ENCODE peak calls at places on chromosome 11, in eight cellular contexts. V is iPS DF 6.9; D is CD8-positive, alpha-beta T cell; C is foreskin keratinocyte; Q is CD8-positive, alpha-beta memory T cell; R is RWPE1; F is cardiac muscle cell; N is A673. P is an unnamed sample.

GRCh38 chr11:124612567-124613245 is 1.5 kb downstream of the PANX3 start:
- DNase-seq in V (no peak), D (no peak), C (no peak), Q (no peak), R (no peak), F (peak; percentile 21), N (no peak), P (no peak)

GRCh38 chr11:36441610-36442208 is 68.4 kb downstream of the TRAF6 start:
- DNase-seq in V (no peak), D (no peak), C (no peak), Q (no peak), R (no peak), F (no peak), N (no peak), P (no peak)

GRCh38 chr11:11313426-11313825 is 39.6 kb downstream of the CSNK2A3 start:
- DNase-seq in V (no peak), D (no peak), C (peak; percentile 94), Q (no peak), R (peak; percentile 63), F (peak; percentile 17), N (peak; percentile 14), P (no peak)

GRCh38 chr11:2305140-2305861 is 3.5 kb downstream of the TSPAN32 start:
- DNase-seq in V (peak; percentile 47), D (peak; percentile 75), C (peak; percentile 27), Q (peak; percentile 88), R (peak; percentile 53), F (peak; percentile 81), N (peak; percentile 63), P (peak; percentile 51)

GRCh38 chr11:133810766-133811165 is 34.5 kb downstream of the SPATA19 start:
- DNase-seq in V (no peak), D (no peak), C (no peak), Q (no peak), R (no peak), F (no peak), N (no peak), P (no peak)

GRCh38 chr11:133981156-133981555 is 24.4 kb upstream of the IGSF9B start:
- DNase-seq in V (no peak), D (no peak), C (no peak), Q (no peak), R (no peak), F (no peak), N (no peak), P (no peak)

GRCh38 chr11:93089474-93090102 is 108.2 kb downstream of the SLC36A4 start:
- DNase-seq in V (peak; percentile 50), D (no peak), C (peak; percentile 65), Q (no peak), R (no peak), F (peak; percentile 80), N (peak; percentile 79), P (peak; percentile 25)

GRCh38 chr11:32140121-32140520 is 49.2 kb downstream of the RCN1 start:
- DNase-seq in V (no peak), D (no peak), C (no peak), Q (no peak), R (no peak), F (no peak), N (no peak), P (no peak)

DNA sequence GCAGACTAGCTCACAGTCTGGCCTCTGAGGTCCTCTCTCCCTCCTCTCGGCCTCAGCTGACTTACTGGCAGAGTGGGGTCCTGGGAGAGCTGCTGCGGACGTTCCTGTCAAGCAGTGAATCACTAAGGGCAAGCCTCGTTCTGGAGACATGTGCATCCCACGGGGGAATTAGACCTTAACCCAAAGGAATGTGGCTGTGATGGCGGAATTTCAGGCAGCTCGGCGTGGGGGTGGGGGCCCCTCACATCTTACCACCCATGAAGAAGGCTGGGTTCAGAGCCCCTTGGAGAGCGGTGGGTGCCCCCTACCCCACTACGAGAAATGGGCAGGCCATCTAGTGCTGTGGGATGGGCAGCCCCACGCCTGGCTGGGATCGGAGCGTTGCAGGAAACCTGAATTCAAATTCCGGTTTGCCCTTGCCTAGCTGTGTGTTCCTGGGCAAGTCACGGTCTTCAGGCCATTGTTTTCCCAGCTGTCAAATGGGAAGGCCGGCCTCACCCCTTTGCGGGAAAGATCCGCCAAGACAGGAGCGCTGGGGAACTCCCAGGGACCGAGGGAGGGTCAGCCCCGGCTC is 559 bp downstream of the LRRC32 start:
- DNase-seq in V (no peak), D (no peak), C (no peak), Q (no peak), R (no peak), F (peak; percentile 90), N (no peak), P (no peak)
- H3K27ac ChIP-seq in V (no peak overlapping the region), D (no peak overlapping the region), C (no peak overlapping the region), Q (no peak overlapping the region), R (no peak overlapping the region), F (no peak overlapping the region), N (no peak overlapping the region), P (no peak overlapping the region)

DNA sequence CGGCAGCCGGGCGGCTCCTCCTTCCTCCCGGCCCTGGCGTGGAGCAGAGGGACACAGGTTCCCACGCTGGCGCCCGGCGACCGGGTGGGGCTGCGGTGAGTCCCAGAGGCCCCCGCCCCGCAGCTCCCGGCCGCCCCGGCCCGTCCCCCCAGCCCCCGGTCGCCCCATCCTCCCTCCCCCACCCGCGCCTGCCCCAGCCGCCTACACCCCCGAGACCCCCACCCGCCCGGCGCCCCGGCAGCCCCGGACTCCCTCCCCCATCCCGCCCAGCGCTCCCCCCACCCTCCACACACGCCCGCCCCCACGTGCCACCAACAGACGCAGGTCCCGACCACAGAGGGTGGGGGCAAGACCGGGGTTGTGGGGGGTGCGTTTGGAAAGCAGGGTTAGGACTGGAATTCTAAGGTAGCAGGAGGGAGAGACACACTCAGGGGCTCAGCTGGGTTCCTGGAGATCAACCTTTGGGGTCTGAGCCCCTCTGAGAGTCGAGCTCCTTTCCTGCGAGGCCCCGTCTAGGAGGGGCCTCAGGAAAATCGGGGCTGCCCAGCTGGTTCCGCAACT is 299 bp downstream of the PGGHG start:
- DNase-seq in V (no peak), D (no peak), C (no peak), Q (peak; percentile 75), R (no peak), F (no peak), N (no peak), P (no peak)
- H3K27ac ChIP-seq in V (no peak overlapping the region), D (peak overlapping the region; percentile 77), C (no peak overlapping the region), Q (peak overlapping the region; percentile 61), R (peak overlapping the region; percentile 59), F (no peak overlapping the region), N (peak overlapping the region; percentile 42), P (no peak overlapping the region)

GRCh38 chr11:46700251-46701077 is at the start of the genes ARHGAP1 and ZNF408:
- DNase-seq in V (peak; percentile 92), D (peak; percentile 99), C (peak; percentile 96), Q (peak; percentile 100), R (peak; percentile 93), F (peak; percentile 99), N (peak; percentile 100), P (peak; percentile 99)

GRCh38 chr11:46697303-46697702 is 3.1 kb downstream of the ARHGAP1 start:
- DNase-seq in V (no peak), D (no peak), C (no peak), Q (no peak), R (no peak), F (peak; percentile 68), N (no peak), P (no peak)

GRCh38 chr11:46698597-46698996 is 1.8 kb downstream of the ARHGAP1 start:
- DNase-seq in V (no peak), D (no peak), C (no peak), Q (no peak), R (no peak), F (no peak), N (no peak), P (no peak)

GRCh38 chr11:46697723-46698122 is 2.7 kb downstream of the ARHGAP1 start:
- DNase-seq in V (no peak), D (no peak), C (no peak), Q (no peak), R (no peak), F (no peak), N (no peak), P (no peak)

DNA sequence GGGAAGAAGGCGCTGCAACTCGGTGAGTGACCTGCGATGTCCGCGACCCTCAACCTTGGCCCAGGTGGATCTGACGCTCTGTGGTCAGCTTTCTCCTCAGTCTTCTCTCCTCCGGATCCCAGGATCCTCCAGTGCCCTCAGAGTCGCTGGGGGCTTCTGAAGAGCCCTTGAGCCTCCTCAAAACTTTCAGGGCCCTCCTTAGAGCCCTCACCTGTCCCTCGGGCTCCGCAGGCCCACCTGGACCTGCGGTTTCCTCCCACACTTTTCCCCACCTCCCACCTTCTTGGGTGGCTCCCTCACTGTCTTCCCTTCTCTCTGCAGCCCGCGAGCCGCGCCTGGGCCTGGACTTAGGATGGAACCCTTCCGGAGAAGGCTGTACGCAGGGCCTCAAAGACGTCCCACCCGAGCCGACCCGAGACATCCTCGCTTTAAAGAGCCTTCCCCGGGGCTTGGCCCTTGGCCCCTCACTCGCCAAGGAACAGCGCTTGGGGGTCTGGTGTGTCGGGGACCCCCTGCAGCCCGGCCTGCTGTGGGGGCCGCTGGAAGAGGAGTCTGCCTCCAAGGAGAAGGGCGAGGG is 335 bp downstream of the ZNF408 start:
- DNase-seq in V (no peak), D (no peak), C (no peak), Q (no peak), R (no peak), F (no peak), N (no peak), P (no peak)
- H3K27ac ChIP-seq in V (no peak overlapping the region), D (peak overlapping the region; percentile 82), C (peak overlapping the region; percentile 90), Q (peak overlapping the region; percentile 92), R (peak overlapping the region; percentile 89), F (peak overlapping the region; percentile 100), N (peak overlapping the region; percentile 98), P (peak overlapping the region; percentile 98)

DNA sequence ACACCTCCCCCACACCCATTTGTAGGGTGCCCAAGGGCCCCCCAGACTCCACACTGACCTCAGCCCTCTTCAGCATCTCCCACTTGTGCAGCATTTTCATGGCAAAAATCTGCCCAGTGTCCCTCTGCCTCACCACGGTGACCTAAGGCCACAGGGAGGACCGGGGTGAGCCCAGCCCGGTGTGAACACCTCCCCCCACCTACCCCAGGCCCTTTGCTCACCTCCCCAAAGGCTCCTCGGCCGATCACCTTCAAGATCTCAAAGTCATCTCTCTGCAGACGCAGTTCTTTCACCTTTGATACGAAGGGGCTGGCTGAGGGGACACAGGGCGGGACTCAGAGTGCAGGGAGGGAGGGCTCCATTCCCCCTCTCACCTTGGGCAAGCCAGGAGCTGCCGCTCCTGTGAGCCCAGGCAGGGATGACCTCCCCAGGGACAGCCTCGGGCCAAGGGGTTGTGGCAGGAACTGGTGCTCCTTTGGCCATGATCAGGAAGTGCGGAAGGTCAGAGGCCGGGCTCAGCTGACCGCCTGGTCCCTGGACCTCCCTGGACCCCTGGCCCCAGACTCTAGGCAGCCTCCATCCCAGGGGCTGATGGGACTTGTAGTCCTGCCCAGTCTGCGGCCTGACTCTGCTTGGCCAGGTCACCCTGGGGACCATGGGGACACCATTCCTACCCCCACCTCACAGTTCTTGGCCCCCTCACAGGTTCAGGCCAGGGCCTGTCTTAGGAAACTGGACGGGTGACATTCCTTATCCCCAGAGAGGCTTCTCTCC is 2.7 kb downstream of the CDC42BPG start:
- DNase-seq in V (no peak), D (no peak), C (no peak), Q (no peak), R (peak; percentile 12), F (no peak), N (no peak), P (no peak)
- H3K27ac ChIP-seq in V (no peak overlapping the region), D (no peak overlapping the region), C (peak overlapping the region; percentile 31), Q (peak overlapping the region; percentile 47), R (peak overlapping the region; percentile 99), F (no peak overlapping the region), N (no peak overlapping the region), P (no peak overlapping the region)